ENCODE peak calls at places on chromosomes 3 and 15, in nine cellular contexts. L is left lung, B is heart right ventricle, V is right atrium auricular region, J is adrenal gland, O is colonic mucosa, C is GM23338, Z is cardiac muscle cell, A is body of pancreas. M is an unnamed sample. For H3K4me1, the result is how much of the 10 kb centered on the place peaks cover.

GRCh38 chr3:150933473-150934008 is 28.3 kb upstream of the MINDY4B start:
- DNase-seq in J (no peak), A (no peak), L (no peak), O (no peak), Z (no peak), B (no peak), V (no peak), C (no peak), M (no peak)

GRCh38 chr3:46017720-46018119 is 9.6 kb downstream of the XCR1 start:
- DNase-seq in J (no peak), A (peak), B (no peak), Z (no peak), L (no peak), O (no peak), V (peak), C (no peak), M (no peak)

GRCh38 chr15:39393575-39394335 is 187.1 kb upstream of the THBS1 start:
- DNase-seq in A (no peak), J (no peak), V (no peak), Z (no peak), L (no peak), B (no peak), O (peak), C (no peak), M (no peak)

GRCh38 chr15:98690272-98690671 is 41.9 kb downstream of the IGF1R start:
- DNase-seq in A (no peak), J (no peak), B (no peak), Z (no peak), C (no peak), O (no peak), L (no peak), V (no peak), M (no peak)

GRCh38 chr3:66039590-66039887 is 821 bp upstream of the MAGI1 start:
- DNase-seq in J (peak), L (peak), B (peak), V (peak), Z (peak), C (peak), O (peak), A (peak), M (peak)

GRCh38 chr15:59501531-59502113 is 63.6 kb downstream of the FAM81A start:
- DNase-seq in O (peak), C (peak), V (no peak), A (peak), L (no peak), J (peak), B (no peak), Z (peak), M (no peak)

GRCh38 chr3:49164983-49165720 is 979 bp downstream of the CCDC71 start:
- DNase-seq in Z (no peak), A (no peak), V (no peak), L (no peak), O (no peak), J (no peak), B (no peak), C (peak), M (no peak)

GRCh38 chr15:70722266-70723123 is 40.9 kb downstream of the UACA start:
- DNase-seq in A (no peak), C (peak), B (no peak), L (no peak), V (no peak), Z (peak), J (no peak), O (no peak), M (no peak)

GRCh38 chr15:73870700-73871408 is 2.5 kb upstream of the TBC1D21 start:
- DNase-seq in L (no peak), B (peak), C (peak), V (peak), J (peak), O (no peak), Z (peak), A (peak), M (peak)

GRCh38 chr3:14239940-14240339 is 61.3 kb downstream of the LSM3 start:
- DNase-seq in Z (no peak), A (no peak), O (no peak), C (no peak), L (no peak), J (no peak), V (no peak), B (no peak), M (no peak)

GRCh38 chr15:86772369-86773059 is 692.8 kb downstream of the AGBL1 start:
- DNase-seq in C (no peak), V (no peak), J (no peak), O (peak), L (no peak), A (no peak), B (no peak), Z (no peak), M (no peak)

GRCh38 chr3:61997112-61997511 is 376.2 kb downstream of the FEZF2 start:
- DNase-seq in C (no peak), A (no peak), O (no peak), L (no peak), Z (no peak), J (no peak), V (no peak), B (no peak), M (no peak)

GRCh38 chr3:24149032-24149431 is 203.9 kb downstream of the NR1D2 start:
- DNase-seq in Z (peak), C (peak), O (no peak), B (no peak), V (no peak), J (no peak), A (no peak), L (no peak), M (no peak)

GRCh38 chr3:183829466-183829865 is 4.1 kb upstream of the MAP6D1 start:
- DNase-seq in V (no peak), A (no peak), C (no peak), O (no peak), Z (no peak), B (no peak), L (no peak), J (no peak), M (no peak)

GRCh38 chr15:42134617-42135243 is 21.7 kb downstream of the PLA2G4F start:
- DNase-seq in A (no peak), V (peak), C (no peak), Z (no peak), O (peak), J (no peak), L (no peak), B (no peak), M (no peak)

GRCh38 chr15:68784206-68784605 is 36.5 kb downstream of the ANP32A start:
- DNase-seq in J (no peak), V (no peak), Z (no peak), A (no peak), C (no peak), O (no peak), L (no peak), B (no peak), M (no peak)

GRCh38 chr3:134242649-134243637 is 7.7 kb downstream of the RYK start:
- DNase-seq in L (no peak), B (no peak), A (no peak), O (no peak), C (peak), V (no peak), J (no peak), Z (no peak), M (no peak)

GRCh38 chr15:81002254-81003022 is 1.7 kb downstream of the TLNRD1 start:
- DNase-seq in A (no peak), V (no peak), L (peak), Z (no peak), C (peak), J (no peak), B (peak), O (no peak), M (peak)

GRCh38 chr3:189071452-189071851 is 100.3 kb upstream of the TPRG1 start:
- DNase-seq in O (no peak), B (no peak), J (no peak), L (no peak), V (no peak), C (no peak), Z (no peak), A (no peak), M (no peak)

GRCh38 chr15:79089890-79090486 is 592 bp downstream of the RASGRF1 start:
- DNase-seq in J (no peak), A (no peak), L (no peak), V (peak), B (no peak), Z (no peak), O (no peak), C (peak), M (no peak)

GRCh38 chr15:92667291-92667904 is 11.8 kb upstream of the FAM174B start:
- DNase-seq in B (no peak), L (no peak), A (no peak), J (no peak), Z (no peak), V (no peak), O (peak), C (no peak), M (no peak)

GRCh38 chr3:52311567-52312119 is 4.5 kb upstream of the DNAH1 start:
- DNase-seq in O (no peak), J (no peak), Z (no peak), V (no peak), B (no peak), A (no peak), L (no peak), C (no peak), M (no peak)

GRCh38 chr3:57007513-57008415 is 52.7 kb upstream of the SPATA12 start:
- DNase-seq in Z (no peak), J (peak), B (peak), O (peak), V (peak), A (peak), L (peak), C (peak), M (peak)

GRCh38 chr3:57004154-57004730 is 56.2 kb upstream of the SPATA12 start:
- DNase-seq in J (no peak), C (no peak), V (no peak), Z (no peak), B (no peak), O (no peak), L (no peak), A (no peak), M (no peak)

GRCh38 chr3:57006048-57006709 is 54.3 kb upstream of the SPATA12 start:
- DNase-seq in C (peak), B (no peak), A (no peak), V (no peak), Z (no peak), J (no peak), L (no peak), O (no peak), M (no peak)

GRCh38 chr3:57009367-57009766 is 51.1 kb upstream of the SPATA12 start:
- DNase-seq in A (no peak), L (no peak), C (no peak), B (peak), J (no peak), V (no peak), Z (no peak), O (no peak), M (no peak)

GRCh38 chr3:57006949-57007419 is 53.5 kb upstream of the SPATA12 start:
- DNase-seq in L (no peak), A (peak), Z (peak), B (no peak), O (no peak), J (no peak), C (peak), V (no peak), M (no peak)
- H3K4me1 ChIP-seq in L (under half), A (under half), Z (under half), B (under half), O (under half), J (under half), C (under half), V (under half), M (under half)

GRCh38 chr3:139388961-139389551 is 391 bp downstream of the COPB2 start:
- DNase-seq in O (no peak), B (no peak), A (no peak), J (no peak), C (peak), Z (no peak), V (no peak), L (no peak), M (no peak)

GRCh38 chr3:139389552-139390368 is at the start of gene COPB2:
- DNase-seq in O (peak), J (peak), B (peak), V (peak), L (peak), Z (peak), C (peak), A (peak), M (peak)

DNA sequence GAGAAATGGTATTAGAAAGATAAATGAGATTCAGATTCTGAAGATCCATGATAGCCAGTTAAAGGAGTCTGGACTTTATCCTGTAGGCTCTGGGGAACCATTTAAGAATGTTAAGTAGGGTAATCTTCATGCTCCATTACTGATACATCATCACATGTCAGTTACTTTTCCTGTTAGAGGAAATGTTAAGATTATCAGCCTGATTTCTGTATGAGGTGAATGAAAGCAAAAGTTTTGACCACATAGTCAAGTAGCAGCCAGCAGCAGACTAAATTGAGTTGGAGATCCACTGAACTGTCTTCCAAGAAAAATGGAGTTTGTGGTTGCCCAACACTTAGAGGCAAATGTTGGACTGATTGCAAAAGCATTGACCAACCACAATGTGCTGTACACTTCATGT is 4.7 kb upstream of the COPB2 start:
- DNase-seq in Z (peak), C (no peak), L (no peak), J (no peak), V (no peak), O (no peak), A (no peak), B (no peak), M (no peak)
- H3K4me1 ChIP-seq in Z (under half), C (under half), L (under half), J (under half), V (under half), O (under half), A (under half), B (under half), M (under half)

DNA sequence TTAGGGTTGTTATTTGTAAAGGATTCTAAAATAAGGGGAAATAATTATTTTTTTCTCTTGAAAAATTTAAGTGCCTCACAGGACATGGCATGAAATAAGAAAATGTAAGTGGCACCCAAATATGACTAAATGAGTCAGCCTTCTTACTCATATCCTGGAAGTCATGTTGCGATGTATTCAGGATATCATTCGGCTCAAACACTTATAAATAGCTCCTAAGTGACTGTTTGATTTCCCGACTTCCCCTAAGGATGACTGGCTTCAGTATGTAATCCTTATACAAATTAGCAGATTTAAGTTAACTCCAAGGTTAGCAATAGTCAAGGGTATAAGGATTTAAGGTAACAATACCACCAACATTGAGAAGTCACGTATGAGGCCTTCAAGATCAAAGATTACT is 57.3 kb upstream of the OSTN start:
- DNase-seq in Z (no peak), A (no peak), V (no peak), J (no peak), L (no peak), O (no peak), C (no peak), B (no peak), M (no peak)
- H3K4me1 ChIP-seq in Z (under half), A (under half), V (under half), J (under half), L (under half), O (under half), C (under half), B (under half), M (under half)

GRCh38 chr3:157088506-157089454 is 71.2 kb downstream of the CCNL1 start:
- DNase-seq in Z (peak), J (peak), V (peak), B (peak), O (peak), A (peak), C (peak), L (peak), M (peak)

GRCh38 chr3:157087398-157088132 is 72.4 kb downstream of the CCNL1 start:
- DNase-seq in C (no peak), Z (no peak), J (no peak), O (no peak), V (no peak), L (no peak), A (no peak), B (no peak), M (no peak)

GRCh38 chr3:157086775-157087174 is 73.2 kb downstream of the CCNL1 start:
- DNase-seq in J (no peak), A (no peak), Z (no peak), C (no peak), L (no peak), O (no peak), V (no peak), B (no peak), M (no peak)

GRCh38 chr3:157089455-157090221 is 70.3 kb downstream of the CCNL1 start:
- DNase-seq in L (no peak), V (peak), B (peak), Z (peak), O (peak), A (peak), C (peak), J (peak), M (peak)

GRCh38 chr3:157088133-157088488 is 71.8 kb downstream of the CCNL1 start:
- DNase-seq in L (no peak), A (no peak), C (no peak), J (no peak), Z (no peak), B (no peak), O (no peak), V (no peak), M (no peak)
- H3K4me1 ChIP-seq in L (under half), A (under half), C (under half), J (under half), Z (half or more), B (half or more), O (under half), V (under half), M (half or more)

DNA sequence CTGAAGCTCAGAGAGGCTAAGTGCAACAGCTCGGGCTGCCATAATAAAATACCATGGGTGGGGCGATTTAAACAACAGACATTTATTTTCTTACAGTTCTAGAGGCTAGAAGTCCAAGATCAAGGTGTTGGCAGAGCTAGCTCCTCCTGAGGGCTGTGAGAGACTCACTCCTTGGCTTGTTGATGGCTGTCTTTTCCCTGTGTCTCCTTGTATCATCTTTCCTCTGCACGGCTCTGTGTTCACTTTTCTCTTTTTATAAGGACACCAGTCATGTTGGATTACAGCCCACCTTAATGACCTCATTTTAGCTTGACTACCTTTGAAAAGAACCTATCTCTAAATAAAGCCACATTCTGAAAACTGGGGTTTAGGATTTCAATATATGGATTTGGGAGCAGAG is 129.7 kb downstream of the RPL22L1 start:
- DNase-seq in L (no peak), B (no peak), J (no peak), O (no peak), V (no peak), Z (no peak), A (no peak), C (no peak), M (no peak)
- H3K4me1 ChIP-seq in L (under half), B (under half), J (under half), O (under half), V (under half), Z (under half), A (under half), C (under half), M (under half)